ENCODE peak calls at places on chromosomes 16 and 17, in five cellular contexts. N is endodermal cell, F is foreskin keratinocyte, D is astrocyte of the spinal cord, V is lung. K is an unnamed sample.
A peak's percentile ranks its signal among the peaks of the same experiment; 100 is the strongest.

GRCh38 chr17:32596666-32597065 is 109.9 kb downstream of the CDK5R1 start:
- DNase-seq in N (no peak), F (no peak), D (peak; percentile 19), V (no peak), K (no peak)

GRCh38 chr16:71347146-71347545 is 11.4 kb upstream of the CALB2 start:
- DNase-seq in N (no peak), F (no peak), D (no peak), V (no peak), K (peak; percentile 79)

GRCh38 chr17:43961954-43962353 is 8.2 kb upstream of the PYY start:
- DNase-seq in N (no peak), F (no peak), D (no peak), V (no peak), K (no peak)

GRCh38 chr17:73292031-73292531 is 19.7 kb downstream of the CDC42EP4 start:
- DNase-seq in N (no peak), F (no peak), D (peak; percentile 82), V (no peak), K (no peak)

GRCh38 chr17:5694507-5694906 is 110.2 kb upstream of the NLRP1 start:
- DNase-seq in N (peak; percentile 70), F (no peak), D (no peak), V (no peak), K (no peak)

GRCh38 chr17:726331-726919 is 6.0 kb upstream of the TLCD3A start:
- DNase-seq in N (peak; percentile 85), F (peak; percentile 18), D (no peak), V (no peak), K (no peak)

GRCh38 chr17:48960834-48961515 is 7.4 kb downstream of the GIP start:
- DNase-seq in N (peak; percentile 82), F (no peak), D (peak; percentile 17), V (no peak), K (no peak)

GRCh38 chr17:28227278-28228108 is 91.5 kb upstream of the TMEM97 start:
- DNase-seq in N (peak; percentile 100), F (peak; percentile 84), D (peak; percentile 37), V (peak; percentile 86), K (no peak)

GRCh38 chr16:30094541-30095165 is 1.4 kb downstream of the YPEL3 start:
- DNase-seq in N (no peak), F (no peak), D (no peak), V (no peak), K (no peak)

GRCh38 chr16:30088832-30089624 is 2.7 kb downstream of the TBX6 start:
- DNase-seq in N (no peak), F (no peak), D (no peak), V (no peak), K (no peak)

GRCh38 chr16:30092373-30093010 is 768 bp upstream of the TBX6 start:
- DNase-seq in N (peak; percentile 95), F (peak; percentile 31), D (peak; percentile 58), V (peak; percentile 86), K (no peak)

GRCh38 chr16:30090607-30091332 is 954 bp downstream of the TBX6 start:
- DNase-seq in N (no peak), F (no peak), D (no peak), V (no peak), K (no peak)

DNA sequence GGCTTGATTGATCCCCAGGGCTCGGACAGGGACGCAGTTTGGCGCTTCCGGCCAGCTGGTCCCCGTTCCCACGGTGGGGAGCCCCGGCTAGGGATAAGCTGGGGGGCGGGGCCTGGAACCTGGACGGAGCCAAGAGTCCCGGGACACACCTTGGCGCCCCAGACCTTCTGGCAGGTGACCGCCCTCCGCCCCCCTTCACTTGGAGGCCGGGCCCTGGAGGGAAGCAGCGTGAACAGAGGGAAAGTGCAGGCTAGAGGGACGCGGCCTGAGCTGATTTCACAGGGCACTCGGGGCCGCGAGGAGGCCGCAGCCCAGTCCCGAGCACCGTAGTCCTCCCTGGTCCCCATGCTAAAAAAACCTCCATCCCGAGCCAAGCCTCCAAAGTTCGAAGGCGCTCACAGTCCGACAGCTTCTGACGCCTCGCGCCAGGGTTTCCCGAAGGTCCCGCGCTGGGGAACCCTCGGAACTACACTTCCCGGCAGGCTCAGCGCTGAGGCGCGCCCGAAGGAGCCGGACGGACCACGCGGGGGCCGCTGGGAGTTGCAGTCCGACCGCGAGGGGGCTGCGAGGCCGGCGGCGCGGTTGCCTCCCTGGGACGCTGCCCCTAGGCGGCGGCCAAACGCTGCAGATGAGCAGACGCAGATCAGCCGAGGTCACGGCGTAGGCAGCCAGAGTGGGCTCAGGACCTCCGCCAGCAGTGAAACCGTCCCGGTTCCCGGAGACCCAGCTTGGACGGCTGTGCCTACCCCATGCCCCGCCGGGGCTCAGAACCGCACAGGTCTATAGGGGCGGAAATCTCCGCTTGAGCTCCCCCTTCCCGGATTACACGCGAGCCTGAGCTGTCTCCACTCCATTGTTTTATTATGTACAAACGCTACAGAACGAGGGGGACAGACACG is at the start of gene TBX6:
- DNase-seq in N (peak; percentile 98), F (peak; percentile 76), D (peak; percentile 86), V (peak; percentile 94), K (peak; percentile 97)
- TF ChIP-seq CTCF in N (peak; percentile 69), F (peak; percentile 91), D (peak; percentile 74), V (peak; percentile 96), K (peak; percentile 70)

DNA sequence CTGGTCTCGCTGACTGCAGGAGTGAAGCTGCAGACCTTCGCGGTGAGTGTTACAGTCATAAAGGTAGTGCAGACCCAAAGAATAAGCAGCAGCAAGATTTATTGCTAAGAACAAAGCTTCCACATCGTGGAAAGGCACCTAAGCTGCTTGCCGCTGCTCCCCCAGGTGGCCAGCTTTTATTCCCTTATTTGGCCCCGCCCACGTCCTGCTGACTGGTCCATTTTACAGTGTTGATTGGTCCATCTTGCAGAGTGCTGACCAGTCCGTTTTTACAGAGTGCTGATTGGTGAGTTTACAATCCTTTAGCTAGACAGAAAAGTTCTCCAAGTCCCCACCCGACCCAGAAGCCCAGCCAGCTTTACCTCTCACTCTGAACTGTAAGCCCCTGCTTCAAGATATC is 227.8 kb downstream of the ABCC12 start:
- DNase-seq in N (peak; percentile 65), F (no peak), D (no peak), V (no peak), K (no peak)
- TF ChIP-seq CTCF in N (no peak), F (peak; percentile 41), D (no peak), V (no peak), K (no peak)

GRCh38 chr17:80755650-80756405 is 211.2 kb downstream of the RPTOR start:
- DNase-seq in N (peak; percentile 74), F (no peak), D (no peak), V (no peak), K (peak; percentile 63)
- TF ChIP-seq CTCF in N (peak; percentile 65), F (peak; percentile 19), D (peak; percentile 44), V (no peak), K (peak; percentile 33)

DNA sequence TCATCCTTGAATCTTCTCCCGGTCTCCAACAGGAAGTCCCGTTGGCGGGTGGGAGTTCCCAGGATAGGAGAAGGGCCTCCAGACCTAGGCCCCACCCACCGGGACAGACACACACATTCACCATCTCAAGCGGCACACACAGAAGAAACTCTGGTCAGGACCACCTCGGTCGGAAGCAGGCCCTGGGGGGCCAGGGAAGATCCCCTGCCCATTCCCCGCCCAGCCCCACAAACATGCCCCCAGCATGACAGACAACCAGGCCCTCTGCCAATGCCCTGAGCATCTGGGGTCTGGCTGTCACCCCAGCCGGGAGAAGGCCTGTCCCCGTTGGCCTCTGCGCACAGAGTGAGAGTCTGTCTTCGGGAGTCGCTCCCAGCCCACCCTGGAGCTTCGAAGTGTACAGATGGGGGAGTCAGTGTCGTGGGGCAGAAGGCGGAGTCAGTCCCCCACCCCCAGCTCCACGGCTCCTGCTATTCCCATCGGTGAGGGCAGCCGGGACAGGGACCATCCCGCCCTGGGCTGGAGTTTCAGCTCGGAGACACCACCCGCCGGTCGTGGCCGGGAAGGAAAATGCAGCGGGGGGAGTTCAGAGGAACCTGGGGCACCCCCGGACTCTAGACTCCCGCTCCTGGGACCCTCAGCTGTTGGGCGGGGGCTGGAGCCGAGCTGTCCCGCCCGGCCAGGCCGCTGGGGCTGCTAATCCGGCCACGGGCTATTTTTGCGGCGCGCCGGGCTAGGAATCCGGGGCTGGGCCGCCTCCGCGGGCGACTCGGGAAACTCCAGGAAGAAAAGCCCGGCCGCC is 690 bp downstream of the RHBDF1 start:
- DNase-seq in N (peak; percentile 95), F (peak; percentile 85), D (peak; percentile 63), V (peak; percentile 75), K (no peak)
- TF ChIP-seq CTCF in N (peak; percentile 13), F (peak; percentile 28), D (no peak), V (no peak), K (no peak)

DNA sequence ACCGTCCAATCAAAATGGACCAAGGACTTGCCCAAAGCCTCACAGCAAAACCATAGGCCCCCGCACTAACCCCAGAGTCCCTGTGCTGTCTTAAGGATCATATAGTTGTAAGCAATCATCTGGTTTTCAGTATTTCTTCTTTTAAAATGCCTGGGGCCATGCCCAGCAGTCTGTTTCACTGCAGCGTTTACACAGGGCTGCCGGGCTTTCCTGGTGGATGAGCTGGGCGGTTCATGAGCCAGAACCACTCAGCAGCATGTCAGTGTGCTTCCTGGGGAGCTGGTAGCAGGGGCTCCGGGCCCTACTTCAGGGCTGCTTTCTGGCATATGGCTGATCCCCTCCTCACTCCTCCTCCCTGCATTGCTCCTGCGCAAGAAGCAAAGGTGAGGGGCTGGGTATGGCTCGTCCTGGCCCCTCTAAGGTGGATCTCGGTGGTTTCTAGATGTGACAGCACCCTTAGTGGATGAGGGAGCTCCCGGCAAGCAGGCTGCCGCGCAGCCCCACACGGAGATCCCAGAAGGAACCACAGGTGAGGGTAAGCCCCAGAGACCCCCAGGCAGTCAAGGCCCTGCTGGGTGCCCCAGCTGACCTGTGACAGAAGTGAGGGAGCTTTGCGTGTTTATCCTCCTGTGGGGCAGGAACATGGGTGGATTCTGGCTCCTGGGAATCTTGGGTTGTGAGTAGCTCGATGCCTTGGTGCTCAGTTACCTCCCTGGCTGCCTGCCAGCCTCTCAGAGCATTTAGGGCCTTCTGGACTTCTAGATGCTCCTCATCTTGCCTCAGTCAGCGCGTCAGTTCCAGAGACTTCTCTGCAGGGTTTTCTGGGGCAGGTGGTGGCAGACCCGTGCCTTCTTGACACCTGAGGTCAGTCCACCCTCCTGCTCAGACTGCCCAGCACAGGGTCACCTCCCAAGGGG is 24.8 kb upstream of the STH start:
- DNase-seq in N (no peak), F (no peak), D (no peak), V (no peak), K (no peak)
- TF ChIP-seq CTCF in N (no peak), F (no peak), D (no peak), V (no peak), K (no peak)

DNA sequence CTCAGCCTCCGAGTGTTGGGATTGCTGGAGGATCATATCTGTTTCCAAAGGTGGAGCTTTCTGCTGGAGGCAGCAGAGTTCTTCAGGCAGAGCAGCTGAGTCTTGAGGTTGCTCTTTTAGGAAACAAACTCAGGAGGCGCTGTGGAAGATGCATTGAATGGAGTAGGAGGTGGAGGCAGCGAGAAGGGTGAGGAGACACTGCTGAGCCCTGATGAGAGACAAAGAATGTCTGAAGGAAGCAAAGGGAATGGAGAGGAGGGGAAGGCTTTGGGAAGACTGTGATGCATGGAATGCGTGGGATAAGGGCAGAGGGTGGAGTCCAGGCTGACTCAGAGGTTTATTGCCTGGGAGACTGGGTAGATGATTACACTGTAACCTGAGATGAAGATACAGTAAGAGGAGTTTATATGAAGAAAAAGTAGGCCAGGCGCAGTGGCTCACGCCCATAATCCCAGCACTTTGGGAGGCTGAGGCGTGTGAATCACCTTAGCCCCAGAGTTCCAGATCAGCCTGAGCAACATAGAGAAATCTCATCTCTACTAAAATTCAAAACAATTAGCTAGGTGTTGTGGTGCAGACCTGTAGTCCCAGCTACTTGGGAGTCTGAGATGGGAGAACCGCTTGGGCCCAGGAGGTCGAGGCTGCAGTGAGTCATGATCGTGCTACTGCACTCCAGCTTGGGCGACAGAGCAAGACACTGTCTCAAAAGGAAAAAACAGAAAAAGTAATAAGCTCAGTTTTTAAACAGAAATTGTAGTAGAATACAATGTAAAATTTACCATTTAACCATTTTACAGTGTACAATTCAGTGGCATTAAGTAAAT is 17.8 kb upstream of the TMEM219 start:
- DNase-seq in N (peak; percentile 90), F (peak; percentile 99), D (peak; percentile 98), V (peak; percentile 53), K (peak; percentile 88)
- TF ChIP-seq CTCF in N (peak; percentile 60), F (peak; percentile 68), D (peak; percentile 50), V (no peak), K (peak; percentile 56)

K was measured in osteocyte.